ENCODE peak calls at places on chromosomes 4 and X, in ten cellular contexts. N is uterus; E is astrocyte of the cerebellum; A is stimulated activated CD4-positive, alpha-beta T cell treated with anti-CD3 and anti-CD28 coated beads, TNF-alpha, amount 100 ng/mL, for 48 hours; T is neural crest cell; Y is ascending aorta; H is SK-N-SH; I is iPS-NIHi11; W is endodermal cell; D is effector CD4-positive, alpha-beta T cell. Z is an unnamed sample.

GRCh38 chr4:26717332-26717731 is 133.4 kb downstream of the TBC1D19 start:
- DNase-seq in N (no peak), E (no peak), A (no peak), T (no peak), Y (no peak), H (no peak), I (no peak), W (no peak), D (no peak), Z (no peak)

GRCh38 chr4:126395661-126396060 is 1080.9 kb downstream of the FAT4 start:
- DNase-seq in N (no peak), E (no peak), A (no peak), T (no peak), Y (no peak), H (no peak), I (no peak), W (no peak), D (no peak), Z (no peak)

GRCh38 chr4:185999207-185999606 is 69.7 kb upstream of the TLR3 start:
- DNase-seq in N (no peak), E (no peak), A (no peak), T (no peak), Y (no peak), H (no peak), I (no peak), W (no peak), D (no peak), Z (no peak)

GRCh38 chr4:66568001-66568400 is 897.7 kb upstream of the EPHA5 start:
- DNase-seq in N (no peak), E (no peak), A (no peak), T (no peak), Y (no peak), H (no peak), I (no peak), W (no peak), D (no peak), Z (no peak)

GRCh38 chr4:96166806-96167205 is 326.9 kb downstream of the PDHA2 start:
- DNase-seq in N (no peak), E (no peak), A (no peak), T (no peak), Y (no peak), H (no peak), I (no peak), W (no peak), D (no peak), Z (no peak)

GRCh38 chr4:3290476-3290875 is 2.3 kb upstream of the RGS12 start:
- DNase-seq in N (no peak), E (no peak), A (no peak), T (no peak), Y (no peak), H (no peak), I (no peak), W (no peak), D (no peak), Z (no peak)

GRCh38 chrX:32443841-32444240 is 767.5 kb downstream of the DMD start:
- DNase-seq in N (no peak), E (no peak), A (no peak), T (no peak), Y (no peak), H (no peak), I (no peak), W (no peak), D (no peak), Z (no peak)

GRCh38 chr4:168845897-168846296 is 164.2 kb downstream of the CBR4 start:
- DNase-seq in N (no peak), E (no peak), A (no peak), T (no peak), Y (no peak), H (no peak), I (no peak), W (no peak), D (no peak), Z (no peak)

GRCh38 chrX:51759055-51759454 is 15.8 kb downstream of the GSPT2 start:
- DNase-seq in N (no peak), E (no peak), A (no peak), T (no peak), Y (no peak), H (peak), I (peak), W (no peak), D (no peak), Z (no peak)

GRCh38 chr4:53905935-53906377 is 158.4 kb downstream of the CHIC2 start:
- DNase-seq in N (peak), E (peak), A (no peak), T (no peak), Y (no peak), H (peak), I (peak), W (peak), D (no peak), Z (no peak)

GRCh38 chr4:38310446-38311043 is 350.3 kb downstream of the PTTG2 start:
- DNase-seq in N (no peak), E (peak), A (peak), T (no peak), Y (no peak), H (no peak), I (no peak), W (peak), D (peak), Z (no peak)

GRCh38 chr4:91758487-91758886 is 545.3 kb upstream of the GRID2 start:
- DNase-seq in N (no peak), E (peak), A (no peak), T (no peak), Y (no peak), H (no peak), I (no peak), W (no peak), D (no peak), Z (no peak)

GRCh38 chrX:55135171-55135570 is 46.4 kb downstream of the PAGE2 start:
- DNase-seq in N (peak), E (peak), A (peak), T (peak), Y (no peak), H (peak), I (peak), W (peak), D (peak), Z (no peak)

GRCh38 chr4:108717386-108717785 is 45.5 kb downstream of the ETNPPL start:
- DNase-seq in N (no peak), E (no peak), A (no peak), T (no peak), Y (no peak), H (no peak), I (no peak), W (no peak), D (no peak), Z (no peak)

GRCh38 chr4:40553995-40554394 is 75.7 kb downstream of the RBM47 start:
- DNase-seq in N (no peak), E (no peak), A (no peak), T (no peak), Y (no peak), H (no peak), I (no peak), W (no peak), D (no peak), Z (no peak)

GRCh38 chrX:13647709-13648212 is 5.2 kb upstream of the TCEANC start:
- DNase-seq in N (peak), E (no peak), A (peak), T (no peak), Y (no peak), H (no peak), I (no peak), W (no peak), D (peak), Z (no peak)

GRCh38 chr4:74733760-74734159 is 60.6 kb downstream of the BTC start:
- DNase-seq in N (no peak), E (no peak), A (no peak), T (no peak), Y (no peak), H (no peak), I (no peak), W (no peak), D (no peak), Z (no peak)

GRCh38 chr4:140296871-140297570 is 76.4 kb upstream of the SCOC start:
- DNase-seq in N (peak), E (no peak), A (no peak), T (no peak), Y (no peak), H (no peak), I (peak), W (peak), D (no peak), Z (no peak)

GRCh38 chr4:15004701-15005301 is 2.5 kb downstream of the CPEB2 start:
- DNase-seq in N (peak), E (peak), A (peak), T (peak), Y (peak), H (peak), I (peak), W (peak), D (peak), Z (no peak)

GRCh38 chr4:57405359-57405758 is 295.2 kb upstream of the IGFBP7 start:
- DNase-seq in N (no peak), E (no peak), A (no peak), T (no peak), Y (no peak), H (peak), I (no peak), W (no peak), D (no peak), Z (no peak)

GRCh38 chr4:85784348-85784747 is 309.4 kb downstream of the ARHGAP24 start:
- DNase-seq in N (no peak), E (no peak), A (no peak), T (no peak), Y (no peak), H (no peak), I (no peak), W (no peak), D (no peak), Z (no peak)

GRCh38 chr4:138311771-138312535 is 69.8 kb upstream of the SLC7A11 start:
- DNase-seq in N (no peak), E (no peak), A (no peak), T (no peak), Y (no peak), H (no peak), I (no peak), W (no peak), D (no peak), Z (no peak)

GRCh38 chr4:103074598-103075434 is 1.7 kb downstream of the SLC9B2 start:
- DNase-seq in N (no peak), E (no peak), A (no peak), T (no peak), Y (no peak), H (no peak), I (no peak), W (no peak), D (no peak), Z (no peak)

GRCh38 chr4:81562093-81562492 is 90.4 kb upstream of the RASGEF1B start:
- DNase-seq in N (no peak), E (no peak), A (no peak), T (no peak), Y (no peak), H (no peak), I (no peak), W (no peak), D (no peak), Z (no peak)

GRCh38 chrX:10356979-10357378 is 200.2 kb downstream of the CLCN4 start:
- DNase-seq in N (no peak), E (peak), A (no peak), T (no peak), Y (no peak), H (no peak), I (no peak), W (no peak), D (no peak), Z (no peak)

GRCh38 chrX:40008841-40009461 is 88.8 kb downstream of the BCOR start:
- DNase-seq in N (peak), E (no peak), A (no peak), T (no peak), Y (no peak), H (peak), I (peak), W (peak), D (no peak), Z (no peak)

GRCh38 chrX:72316408-72317079 is 10.8 kb upstream of the CITED1 start:
- DNase-seq in N (no peak), E (no peak), A (no peak), T (no peak), Y (no peak), H (no peak), I (peak), W (no peak), D (no peak), Z (no peak)

GRCh38 chrX:16552546-16552945 is 97.4 kb upstream of the S100G start:
- DNase-seq in N (no peak), E (no peak), A (no peak), T (no peak), Y (no peak), H (no peak), I (no peak), W (no peak), D (no peak), Z (no peak)